ENCODE peak calls at places on chromosomes 3 and 15, in six cellular contexts. One of them, this sample, is unnamed.

GRCh38 chr15:25183581-25184330 is 229.0 kb downstream of the SNRPN start:
- DNase-seq in BJ: no peak
- DNase-seq in cardiac septum: peak
- DNase-seq in ELR: no peak
- DNase-seq in HCT116: no peak
- DNase-seq in CD8-positive, alpha-beta memory T cell: no peak
- DNase-seq in this sample: no peak

GRCh38 chr3:197151562-197151961 is 121.9 kb upstream of the MELTF start:
- DNase-seq in BJ: peak
- DNase-seq in cardiac septum: no peak
- DNase-seq in ELR: peak
- DNase-seq in HCT116: no peak
- DNase-seq in CD8-positive, alpha-beta memory T cell: no peak
- DNase-seq in this sample: peak

GRCh38 chr3:49462222-49462621 is 7.8 kb upstream of the DAG1 start:
- DNase-seq in BJ: no peak
- DNase-seq in cardiac septum: no peak
- DNase-seq in ELR: peak
- DNase-seq in HCT116: no peak
- DNase-seq in CD8-positive, alpha-beta memory T cell: no peak
- DNase-seq in this sample: no peak

GRCh38 chr15:27587810-27588209 is 511.3 kb downstream of the OCA2 start:
- DNase-seq in BJ: no peak
- DNase-seq in cardiac septum: no peak
- DNase-seq in ELR: no peak
- DNase-seq in HCT116: no peak
- DNase-seq in CD8-positive, alpha-beta memory T cell: no peak
- DNase-seq in this sample: no peak

GRCh38 chr3:31159331-31160039 is 265.0 kb upstream of the GADL1 start:
- DNase-seq in BJ: no peak
- DNase-seq in cardiac septum: no peak
- DNase-seq in ELR: no peak
- DNase-seq in HCT116: no peak
- DNase-seq in CD8-positive, alpha-beta memory T cell: no peak
- DNase-seq in this sample: no peak

GRCh38 chr15:85725019-85725418 is 69.7 kb downstream of the KLHL25 start:
- DNase-seq in BJ: no peak
- DNase-seq in cardiac septum: no peak
- DNase-seq in ELR: no peak
- DNase-seq in HCT116: no peak
- DNase-seq in CD8-positive, alpha-beta memory T cell: no peak
- DNase-seq in this sample: no peak

GRCh38 chr3:133475245-133476010 is 75.6 kb downstream of the BFSP2 start:
- DNase-seq in BJ: no peak
- DNase-seq in cardiac septum: no peak
- DNase-seq in ELR: no peak
- DNase-seq in HCT116: no peak
- DNase-seq in CD8-positive, alpha-beta memory T cell: no peak
- DNase-seq in this sample: no peak

GRCh38 chr3:130341882-130342281 is 3.6 kb upstream of the COL6A5 start:
- DNase-seq in BJ: no peak
- DNase-seq in cardiac septum: no peak
- DNase-seq in ELR: no peak
- DNase-seq in HCT116: no peak
- DNase-seq in CD8-positive, alpha-beta memory T cell: no peak
- DNase-seq in this sample: no peak

This sample was measured in SK-MEL-5.